ENCODE peak calls at places on chromosome 7, in five cellular contexts. K is CD8-positive, alpha-beta T cell; C is brain microvascular endothelial cell; P is CD8-positive, alpha-beta memory T cell; O is GM23248. H is an unnamed sample. For H3K36me3, the result is how much of the 10 kb centered on the place peaks cover.

GRCh38 chr7:94003446-94004023 is 620 bp downstream of the BET1 start:
- DNase-seq in K (no peak), P (no peak), C (no peak), O (peak), H (peak)

GRCh38 chr7:136698977-136699376 is 169.5 kb upstream of the CHRM2 start:
- DNase-seq in O (no peak), C (no peak), K (no peak), P (no peak), H (no peak)

GRCh38 chr7:151927540-151927939 is 28.7 kb upstream of the GALNTL5 start:
- DNase-seq in K (no peak), O (no peak), C (no peak), P (no peak), H (no peak)

GRCh38 chr7:13099197-13099795 is 411.9 kb downstream of the ARL4A start:
- DNase-seq in O (no peak), P (no peak), K (no peak), C (peak), H (no peak)

GRCh38 chr7:143479055-143479766 is 1.5 kb downstream of the TAS2R41 start:
- DNase-seq in C (no peak), O (peak), P (no peak), K (no peak), H (no peak)

GRCh38 chr7:48140001-48140681 is 31.1 kb upstream of the ABCA13 start:
- DNase-seq in C (no peak), K (no peak), O (peak), P (no peak), H (no peak)

GRCh38 chr7:157865351-157866165 is 528.8 kb downstream of the DNAJB6 start:
- DNase-seq in P (no peak), K (no peak), O (no peak), C (no peak), H (no peak)

GRCh38 chr7:124033093-124033806 is 383 bp upstream of the TMEM229A start:
- DNase-seq in O (peak), P (no peak), C (no peak), K (no peak), H (peak)

GRCh38 chr7:90459888-90460287 is 9.6 kb upstream of the PTTG1IP2 start:
- DNase-seq in K (no peak), O (peak), P (no peak), C (no peak), H (no peak)

GRCh38 chr7:28173531-28173930 is 7.1 kb downstream of the JAZF1 start:
- DNase-seq in O (no peak), K (no peak), C (no peak), P (no peak), H (no peak)

GRCh38 chr7:26912933-26913536 is 48.6 kb upstream of the SKAP2 start:
- DNase-seq in P (no peak), K (no peak), O (no peak), C (no peak), H (no peak)

GRCh38 chr7:127819975-127820778 is 168.2 kb downstream of the SND1 start:
- DNase-seq in P (no peak), K (no peak), O (peak), C (peak), H (no peak)

GRCh38 chr7:159040912-159041711 is 103.6 kb downstream of the VIPR2 start:
- DNase-seq in C (no peak), O (no peak), P (no peak), K (no peak), H (no peak)

GRCh38 chr7:102471791-102472125 is 7.0 kb downstream of the POLR2J start:
- DNase-seq in P (no peak), O (no peak), C (no peak), K (no peak), H (peak)

GRCh38 chr7:29991937-29992336 is 2.3 kb upstream of the SCRN1 start:
- DNase-seq in P (no peak), K (no peak), O (no peak), C (no peak), H (no peak)

GRCh38 chr7:100064162-100064561 is 14.6 kb downstream of the ZSCAN21 start:
- DNase-seq in C (no peak), K (no peak), O (no peak), P (no peak), H (no peak)
- H3K36me3 ChIP-seq in C (under half), K (under half), O (under half), P (under half), H (under half)

GRCh38 chr7:56063500-56063881 is 595 bp upstream of the SUMF2 start:
- DNase-seq in O (no peak), P (no peak), C (no peak), K (no peak), H (no peak)

GRCh38 chr7:56063882-56064625 is at the start of gene SUMF2:
- DNase-seq in P (peak), O (peak), C (peak), K (peak), H (peak)

GRCh38 chr7:56062382-56062781 is 1.7 kb upstream of the SUMF2 start:
- DNase-seq in P (no peak), K (no peak), C (peak), O (peak), H (no peak)
- H3K27ac ChIP-seq in P (no peak), K (no peak), C (peak), O (peak), H (no peak)

GRCh38 chr7:2369139-2369538 is 14.5 kb downstream of the EIF3B start:
- DNase-seq in O (no peak), C (no peak), P (no peak), K (no peak), H (no peak)
- H3K36me3 ChIP-seq in O (half or more), C (half or more), P (half or more), K (half or more), H (half or more)

GRCh38 chr7:16803881-16804673 is 722 bp downstream of the AGR2 start:
- DNase-seq in O (no peak), P (no peak), K (no peak), C (no peak), H (no peak)
- H3K27ac ChIP-seq in O (no peak), P (no peak), K (no peak), C (no peak), H (no peak)

GRCh38 chr7:135199439-135199838 is 11.9 kb downstream of the WDR91 start:
- DNase-seq in C (no peak), K (no peak), O (no peak), P (no peak), H (no peak)
- H3K36me3 ChIP-seq in C (under half), K (under half), O (under half), P (under half), H (under half)

GRCh38 chr7:122532406-122533269 is 166.3 kb downstream of the RNF133 start:
- DNase-seq in O (peak), K (no peak), C (no peak), P (no peak), H (no peak)

DNA sequence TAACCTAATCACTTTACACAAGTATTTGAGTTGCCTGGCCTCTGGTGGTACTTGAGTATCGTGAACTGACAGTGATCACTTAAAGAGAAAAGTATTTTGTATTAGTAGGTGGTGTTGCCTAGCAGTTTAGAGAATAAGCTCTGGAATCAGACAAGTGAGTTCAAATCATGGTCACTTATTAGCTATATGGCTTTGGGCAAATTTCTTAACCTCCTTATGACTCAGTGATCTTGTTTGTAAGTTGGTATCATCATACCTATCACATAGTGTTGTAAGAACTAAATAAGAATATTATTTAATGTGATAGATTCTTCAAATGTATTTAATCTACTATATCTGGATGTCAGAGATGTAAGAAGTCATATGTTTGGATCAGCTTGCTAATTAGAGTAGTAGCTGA is 163.8 kb downstream of the RNF133 start:
- DNase-seq in K (no peak), O (no peak), C (no peak), P (no peak), H (no peak)
- H3K27ac ChIP-seq in K (no peak), O (no peak), C (no peak), P (no peak), H (no peak)

GRCh38 chr7:155542276-155542675 is 4.1 kb downstream of the CNPY1 start:
- DNase-seq in O (no peak), C (no peak), P (no peak), K (no peak), H (no peak)
- H3K36me3 ChIP-seq in O (under half), C (under half), P (under half), K (under half), H (under half)

GRCh38 chr7:108623220-108623619 is 53.5 kb downstream of the DNAJB9 start:
- DNase-seq in C (no peak), P (no peak), O (no peak), K (no peak), H (no peak)
- H3K27ac ChIP-seq in C (no peak), P (no peak), O (no peak), K (no peak), H (no peak)

H was measured in thyroid gland.